ENCODE peak calls at places on chromosome 11, in nine cellular contexts. Q is H9, R is right lobe of liver, Z is right atrium auricular region, F is heart right ventricle, L is WERI-Rb-1, X is left ventricle myocardium inferior, I is keratinocyte, O is ovary. N is an unnamed sample.

GRCh38 chr11:106077609-106078517 is at the start of gene AASDHPPT:
- DNase-seq in Q (no peak), R (peak), Z (no peak), F (no peak), L (peak), X (no peak), I (no peak), O (peak), N (peak)

GRCh38 chr11:130782361-130783221 is 133.7 kb downstream of the SNX19 start:
- DNase-seq in Q (no peak), R (no peak), Z (peak), F (no peak), L (no peak), X (no peak), I (no peak), O (no peak), N (peak)

GRCh38 chr11:10657308-10658271 is 36.0 kb downstream of the IRAG1 start:
- DNase-seq in Q (no peak), R (no peak), Z (no peak), F (no peak), L (no peak), X (no peak), I (no peak), O (no peak), N (peak)

GRCh38 chr11:116428638-116428975 is 344.2 kb downstream of the BUD13 start:
- DNase-seq in Q (no peak), R (no peak), Z (no peak), F (no peak), L (no peak), X (no peak), I (no peak), O (no peak), N (no peak)

GRCh38 chr11:115377882-115378296 is 126.3 kb downstream of the CADM1 start:
- DNase-seq in Q (no peak), R (no peak), Z (no peak), F (no peak), L (no peak), X (no peak), I (no peak), O (no peak), N (no peak)

GRCh38 chr11:47616726-47617416 is 22.7 kb upstream of the C1QTNF4 start:
- DNase-seq in Q (peak), R (no peak), Z (peak), F (no peak), L (peak), X (no peak), I (no peak), O (peak), N (peak)

GRCh38 chr11:38019072-38019775 is 1421.2 kb upstream of the RAG2 start:
- DNase-seq in Q (peak), R (no peak), Z (no peak), F (no peak), L (peak), X (no peak), I (peak), O (no peak), N (peak)

GRCh38 chr11:1943977-1944376 is 3.2 kb upstream of the MRPL23 start:
- DNase-seq in Q (no peak), R (peak), Z (no peak), F (no peak), L (no peak), X (no peak), I (peak), O (peak), N (peak)

GRCh38 chr11:86192858-86193257 is 51.7 kb upstream of the EED start:
- DNase-seq in Q (no peak), R (no peak), Z (no peak), F (no peak), L (no peak), X (no peak), I (no peak), O (no peak), N (no peak)

DNA sequence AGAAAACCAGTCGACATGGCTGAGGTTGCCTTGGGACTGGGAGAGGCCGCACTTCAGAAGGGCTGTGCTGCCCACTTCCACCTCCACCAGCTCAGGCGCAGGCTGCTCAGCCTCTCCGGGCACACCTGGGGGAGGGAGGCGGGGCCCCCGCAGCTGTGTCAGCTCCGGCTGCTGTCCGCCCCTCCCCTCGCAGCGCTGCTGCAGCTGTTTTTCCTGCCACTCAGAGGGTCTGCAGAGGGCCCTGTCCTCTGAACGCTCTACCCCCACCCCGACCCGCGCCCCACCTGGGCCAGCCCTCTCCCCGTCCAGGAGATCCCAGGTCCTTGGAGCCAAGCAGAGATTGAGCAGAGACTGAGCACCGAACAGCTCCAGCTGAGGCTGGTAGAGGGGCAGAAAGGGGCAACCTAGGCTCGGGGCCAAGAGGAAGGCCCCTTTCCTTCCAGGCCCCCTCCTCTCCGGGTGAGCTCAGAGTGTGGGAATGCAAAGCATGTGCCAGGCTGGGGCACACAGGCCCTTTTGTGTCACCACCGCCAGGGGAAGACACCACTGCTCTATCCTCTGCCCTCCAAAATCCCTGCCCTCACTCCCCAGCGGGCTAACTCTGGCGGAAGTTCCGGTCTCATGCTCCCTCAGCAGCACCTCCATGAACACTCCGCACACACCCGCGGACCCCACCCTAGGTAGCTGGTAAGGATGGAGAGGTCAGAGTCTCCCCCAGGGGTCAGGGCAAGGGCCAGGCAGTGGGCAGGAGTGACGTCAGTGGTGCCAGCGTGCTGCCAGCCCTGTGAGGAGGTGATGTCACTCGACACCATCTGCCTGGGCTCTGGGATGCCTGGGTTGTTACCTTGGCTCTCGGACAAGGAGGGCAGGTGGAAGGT is 1.6 kb downstream of the MCAM start:
- DNase-seq in Q (peak), R (peak), Z (no peak), F (peak), L (no peak), X (peak), I (no peak), O (no peak), N (no peak)
- TF ChIP-seq CTCF in Q (peak), R (no peak), Z (peak), F (no peak), L (no peak), X (peak), I (no peak), O (no peak), N (no peak)

GRCh38 chr11:74641289-74641688 is 48.9 kb downstream of the POLD3 start:
- DNase-seq in Q (no peak), R (no peak), Z (no peak), F (no peak), L (peak), X (no peak), I (no peak), O (no peak), N (no peak)

GRCh38 chr11:74641905-74642304 is 49.5 kb downstream of the POLD3 start:
- DNase-seq in Q (no peak), R (no peak), Z (no peak), F (no peak), L (peak), X (no peak), I (no peak), O (no peak), N (no peak)

GRCh38 chr11:74642912-74643311 is 50.5 kb downstream of the POLD3 start:
- DNase-seq in Q (no peak), R (no peak), Z (no peak), F (no peak), L (no peak), X (no peak), I (no peak), O (no peak), N (no peak)

GRCh38 chr11:74646215-74646614 is 53.8 kb downstream of the POLD3 start:
- DNase-seq in Q (no peak), R (no peak), Z (no peak), F (no peak), L (no peak), X (no peak), I (no peak), O (no peak), N (no peak)

DNA sequence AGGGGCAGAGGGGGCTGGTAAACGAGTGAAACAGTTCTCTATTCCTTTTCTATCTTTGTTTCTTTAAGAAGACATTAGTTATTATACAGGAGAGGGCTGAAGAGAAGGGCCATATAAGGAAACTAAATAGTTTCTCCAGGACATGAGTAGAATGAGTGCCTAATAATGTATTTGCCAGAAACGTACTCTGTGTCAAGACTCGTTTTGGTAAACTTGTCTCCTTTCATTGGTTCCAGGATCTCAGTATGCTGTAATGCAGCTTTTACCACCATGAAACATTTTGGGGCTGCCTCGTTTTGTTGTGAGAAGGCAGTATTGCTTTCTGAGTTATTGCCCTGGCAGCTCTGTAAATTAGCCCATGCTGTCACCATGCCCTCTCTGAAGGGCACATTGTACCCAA is 51.7 kb downstream of the POLD3 start:
- DNase-seq in Q (no peak), R (no peak), Z (no peak), F (no peak), L (no peak), X (no peak), I (no peak), O (no peak), N (no peak)
- H3K27ac ChIP-seq in Q (no peak), R (no peak), Z (no peak), F (no peak), L (no peak), X (no peak), I (no peak), O (no peak), N (no peak)

GRCh38 chr11:125674210-125674609 is 6.4 kb downstream of the ACRV1 start:
- DNase-seq in Q (no peak), R (no peak), Z (no peak), F (no peak), L (no peak), X (no peak), I (no peak), O (no peak), N (no peak)

GRCh38 chr11:125680747-125681146 is at the start of gene ACRV1:
- DNase-seq in Q (no peak), R (no peak), Z (no peak), F (no peak), L (no peak), X (no peak), I (no peak), O (no peak), N (no peak)

GRCh38 chr11:125675196-125675595 is 5.5 kb downstream of the ACRV1 start:
- DNase-seq in Q (no peak), R (no peak), Z (no peak), F (no peak), L (no peak), X (no peak), I (no peak), O (no peak), N (no peak)

GRCh38 chr11:125679837-125680236 is 810 bp downstream of the ACRV1 start:
- DNase-seq in Q (no peak), R (no peak), Z (no peak), F (no peak), L (no peak), X (no peak), I (no peak), O (no peak), N (no peak)

GRCh38 chr11:125679397-125679796 is 1.2 kb downstream of the ACRV1 start:
- DNase-seq in Q (no peak), R (no peak), Z (no peak), F (no peak), L (no peak), X (no peak), I (no peak), O (no peak), N (no peak)
- TF ChIP-seq CTCF in Q (peak), R (peak), Z (no peak), F (peak), L (no peak), X (no peak), I (no peak), O (no peak), N (no peak)

DNA sequence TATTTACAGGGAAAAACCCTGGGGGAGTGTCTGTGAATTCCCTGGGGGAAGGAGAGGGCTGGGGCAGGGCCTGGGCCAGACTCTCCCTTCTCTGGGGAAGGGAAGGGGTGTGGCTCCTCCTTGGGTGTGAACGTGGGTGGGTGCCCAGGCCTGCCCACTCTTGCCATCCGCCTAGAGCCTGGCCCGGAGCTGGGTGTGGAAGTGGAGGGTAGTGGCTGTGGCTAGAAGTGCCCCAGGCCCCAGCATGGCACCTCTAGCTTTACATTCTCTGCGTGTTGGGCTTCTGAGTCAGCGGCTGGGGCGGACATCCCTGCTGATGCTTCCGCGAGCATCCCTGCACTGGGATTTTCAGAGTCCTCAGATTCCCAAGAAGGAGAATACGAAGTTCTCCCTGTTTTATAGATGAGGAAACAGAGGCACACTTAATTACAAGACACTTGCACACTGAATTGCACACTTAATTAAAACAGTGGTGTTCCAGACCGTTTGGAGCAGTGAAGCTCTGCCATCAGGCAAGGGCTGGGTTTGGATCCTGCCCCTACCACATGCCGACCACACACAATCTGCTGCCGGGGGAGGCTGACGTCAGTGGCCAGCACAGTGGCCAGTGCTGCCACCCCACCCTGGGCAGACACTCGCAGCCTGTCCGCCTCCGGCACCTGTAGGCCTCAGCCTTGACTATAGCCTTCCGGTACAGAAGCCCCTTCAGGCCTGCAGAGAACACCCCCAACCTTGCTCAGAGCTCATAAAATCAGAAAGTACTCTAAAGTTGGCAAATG is 7.6 kb downstream of the BAD start:
- DNase-seq in Q (no peak), R (no peak), Z (no peak), F (no peak), L (no peak), X (no peak), I (peak), O (peak), N (peak)
- H3K27ac ChIP-seq in Q (no peak), R (no peak), Z (no peak), F (no peak), L (no peak), X (no peak), I (peak), O (no peak), N (peak)

GRCh38 chr11:120239713-120240640 is at the start of gene POU2F3:
- DNase-seq in Q (peak), R (no peak), Z (no peak), F (no peak), L (peak), X (no peak), I (no peak), O (no peak), N (no peak)
- TF ChIP-seq CTCF in Q (peak), R (no peak), Z (peak), F (no peak), L (peak), X (no peak), I (peak), O (no peak), N (no peak)

GRCh38 chr11:12185106-12185690 is 74.8 kb downstream of the MICAL2 start:
- DNase-seq in Q (no peak), R (no peak), Z (no peak), F (no peak), L (no peak), X (no peak), I (no peak), O (no peak), N (no peak)

GRCh38 chr11:12184696-12185095 is 74.3 kb downstream of the MICAL2 start:
- DNase-seq in Q (no peak), R (no peak), Z (no peak), F (no peak), L (no peak), X (no peak), I (no peak), O (no peak), N (no peak)

GRCh38 chr11:12183827-12184620 is 73.6 kb downstream of the MICAL2 start:
- DNase-seq in Q (no peak), R (no peak), Z (no peak), F (no peak), L (no peak), X (no peak), I (no peak), O (no peak), N (no peak)

GRCh38 chr11:12180257-12181205 is 70.1 kb downstream of the MICAL2 start:
- DNase-seq in Q (no peak), R (no peak), Z (no peak), F (no peak), L (no peak), X (no peak), I (no peak), O (no peak), N (no peak)

DNA sequence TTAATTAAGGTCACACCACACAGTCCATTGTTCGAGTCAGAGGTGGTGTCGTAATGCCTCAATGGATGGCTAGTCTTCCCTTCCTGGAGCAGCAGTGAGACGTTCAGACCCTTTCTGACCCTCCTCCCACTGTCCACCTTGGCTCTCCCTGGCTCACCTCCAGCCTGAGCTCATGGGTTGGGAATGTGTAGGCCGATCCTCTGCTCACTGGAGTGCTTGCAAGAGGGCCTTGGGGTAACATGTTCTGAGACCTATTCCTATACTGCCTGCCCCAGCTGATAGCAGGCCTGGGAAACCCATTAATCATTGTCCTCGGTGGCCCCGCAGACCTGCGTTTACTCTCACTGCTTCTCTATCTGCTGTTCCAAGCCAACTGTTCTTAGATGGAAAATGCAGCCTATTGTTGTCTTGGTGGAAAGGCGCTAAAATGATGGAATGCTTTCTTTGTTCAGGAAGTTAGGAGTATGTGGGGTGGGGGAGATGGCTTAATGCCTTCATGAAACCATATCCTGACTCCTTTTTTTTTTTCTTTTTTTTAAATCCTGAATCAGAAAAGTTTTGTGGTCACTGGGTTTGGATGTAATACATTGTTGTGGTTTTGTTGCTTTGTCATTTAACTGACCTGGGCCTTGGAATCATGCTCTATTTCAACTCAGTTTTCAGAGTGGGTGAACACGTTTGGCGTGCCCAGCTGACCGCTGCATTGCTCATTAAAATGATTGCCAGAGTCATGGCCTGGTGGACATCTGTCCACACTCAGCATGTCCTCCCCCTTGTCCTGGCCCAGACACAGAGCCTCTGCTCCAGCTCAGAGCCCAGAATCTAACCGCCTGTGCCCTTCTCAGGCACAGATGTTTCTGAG is 72.5 kb downstream of the MICAL2 start:
- DNase-seq in Q (no peak), R (no peak), Z (no peak), F (no peak), L (no peak), X (peak), I (peak), O (peak), N (peak)
- H3K27ac ChIP-seq in Q (no peak), R (no peak), Z (peak), F (peak), L (no peak), X (peak), I (peak), O (peak), N (peak)

GRCh38 chr11:206002-206384 is 1.2 kb downstream of the BET1L start:
- DNase-seq in Q (no peak), R (no peak), Z (no peak), F (no peak), L (no peak), X (no peak), I (no peak), O (peak), N (no peak)

GRCh38 chr11:206516-207212 is 535 bp downstream of the BET1L start:
- DNase-seq in Q (no peak), R (no peak), Z (peak), F (no peak), L (no peak), X (no peak), I (no peak), O (peak), N (peak)

GRCh38 chr11:208917-209260 is 1.4 kb downstream of the RIC8A start:
- DNase-seq in Q (no peak), R (no peak), Z (no peak), F (no peak), L (no peak), X (no peak), I (no peak), O (peak), N (no peak)

GRCh38 chr11:208177-208916 is 839 bp downstream of the RIC8A start:
- DNase-seq in Q (peak), R (peak), Z (peak), F (peak), L (peak), X (peak), I (no peak), O (peak), N (peak)

DNA sequence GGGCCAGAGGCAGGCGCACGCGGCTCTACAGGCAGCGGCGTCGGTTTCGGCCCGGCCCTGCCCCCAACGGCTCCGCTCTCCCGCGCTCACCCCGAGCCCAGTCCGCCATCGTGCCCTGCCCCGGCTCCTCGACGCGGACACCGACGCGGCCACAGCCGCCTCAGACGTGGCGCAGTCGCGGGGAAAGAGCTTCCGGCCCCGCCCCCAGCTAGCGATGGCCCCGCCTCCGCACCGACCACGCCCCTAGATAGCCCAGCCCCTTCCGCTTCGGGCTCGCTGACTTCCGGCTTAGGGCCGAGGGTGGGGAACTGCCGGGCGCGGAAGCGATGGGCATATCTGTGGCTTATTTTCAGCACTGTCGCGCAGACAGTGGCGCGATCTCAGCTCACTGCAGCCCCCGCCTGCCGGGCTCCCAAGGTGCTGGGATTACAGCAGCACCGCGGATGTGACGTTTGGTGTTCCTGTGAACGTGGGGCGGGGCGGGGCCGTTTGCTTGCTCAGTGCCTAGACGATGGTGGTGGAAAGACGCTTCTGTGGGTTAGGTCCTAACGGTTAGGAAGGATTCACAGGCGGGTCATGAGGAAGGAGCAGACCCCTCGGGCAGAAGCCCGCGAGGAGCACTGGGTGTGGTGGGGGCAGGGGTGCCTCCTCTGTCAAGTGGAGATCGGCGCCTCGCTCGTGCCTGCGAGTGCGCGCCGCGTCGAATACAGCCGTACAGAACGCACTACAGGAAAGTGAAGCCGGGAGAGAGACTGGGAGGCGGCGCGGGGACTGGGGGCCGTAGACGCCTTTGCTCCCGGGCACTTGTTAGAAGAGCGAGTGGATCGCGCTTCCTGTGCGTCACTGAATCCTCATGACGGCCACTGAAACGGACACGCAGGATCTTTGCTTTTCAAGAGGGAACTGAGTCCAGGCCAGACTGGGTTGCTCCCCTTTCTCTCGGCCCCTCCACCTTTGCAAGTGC is at the start of the genes BET1L and RIC8A:
- DNase-seq in Q (peak), R (peak), Z (peak), F (peak), L (peak), X (peak), I (peak), O (peak), N (peak)
- TF ChIP-seq CTCF in Q (no peak), R (no peak), Z (no peak), F (no peak), L (no peak), X (no peak), I (no peak), O (no peak), N (no peak)